ENCODE peak calls at places on chromosomes 6 and 20, in nine cellular contexts. B, L, Z, C, V, P, J, Y and K are unnamed samples.

GRCh38 chr20:13325033-13325432 is 104.0 kb downstream of the ISM1 start:
- DNase-seq in B (peak; percentile 78), L (peak; percentile 34), Z (no peak), C (no peak), V (no peak), P (peak; percentile 23), J (peak; percentile 33), Y (peak; percentile 14), K (no peak)

GRCh38 chr6:140921366-140922226 is 1211.1 kb upstream of the GJE1 start:
- DNase-seq in B (no peak), L (no peak), Z (no peak), C (peak; percentile 10), V (no peak), P (peak; percentile 77), J (peak; percentile 9), Y (peak; percentile 87), K (no peak)

GRCh38 chr6:166725571-166725970 is 98.5 kb upstream of the RPS6KA2 start:
- DNase-seq in B (no peak), L (no peak), Z (no peak), C (no peak), V (no peak), P (no peak), J (no peak), Y (no peak), K (no peak)

GRCh38 chr6:36904096-36904495 is 18.3 kb downstream of the C6orf89 start:
- DNase-seq in B (no peak), L (no peak), Z (no peak), C (no peak), V (no peak), P (no peak), J (no peak), Y (no peak), K (no peak)

GRCh38 chr20:57907131-57908083 is 197.6 kb upstream of the PMEPA1 start:
- DNase-seq in B (no peak), L (no peak), Z (no peak), C (no peak), V (no peak), P (no peak), J (no peak), Y (no peak), K (peak; percentile 48)

GRCh38 chr6:121482751-121483150 is 47.3 kb downstream of the GJA1 start:
- DNase-seq in B (no peak), L (no peak), Z (no peak), C (no peak), V (no peak), P (no peak), J (no peak), Y (no peak), K (no peak)

GRCh38 chr6:110852769-110853168 is 21.8 kb upstream of the AMD1 start:
- DNase-seq in B (no peak), L (no peak), Z (no peak), C (no peak), V (no peak), P (no peak), J (no peak), Y (no peak), K (no peak)

GRCh38 chr20:58636983-58637421 is 14.1 kb upstream of the STX16 start:
- DNase-seq in B (no peak), L (no peak), Z (no peak), C (no peak), V (no peak), P (no peak), J (no peak), Y (no peak), K (peak; percentile 56)

GRCh38 chr20:37984018-37984785 is 49.1 kb downstream of the TTI1 start:
- DNase-seq in B (no peak), L (no peak), Z (no peak), C (no peak), V (no peak), P (no peak), J (no peak), Y (no peak), K (no peak)

GRCh38 chr6:37717836-37718251 is 20.2 kb upstream of the MDGA1 start:
- DNase-seq in B (no peak), L (no peak), Z (no peak), C (no peak), V (no peak), P (no peak), J (no peak), Y (peak; percentile 83), K (no peak)

GRCh38 chr6:127481628-127482027 is 22.4 kb upstream of the KIAA0408 start:
- DNase-seq in B (no peak), L (no peak), Z (no peak), C (no peak), V (no peak), P (peak; percentile 94), J (no peak), Y (peak; percentile 81), K (no peak)

GRCh38 chr6:165825416-165825815 is 162.4 kb upstream of the PDE10A start:
- DNase-seq in B (no peak), L (no peak), Z (no peak), C (no peak), V (no peak), P (no peak), J (no peak), Y (no peak), K (no peak)

GRCh38 chr6:72530152-72530551 is 91.7 kb upstream of the KCNQ5 start:
- DNase-seq in B (no peak), L (no peak), Z (no peak), C (no peak), V (no peak), P (no peak), J (no peak), Y (peak; percentile 53), K (no peak)

GRCh38 chr6:72740135-72740534 is 118.3 kb downstream of the KCNQ5 start:
- DNase-seq in B (no peak), L (no peak), Z (no peak), C (no peak), V (peak; percentile 55), P (no peak), J (no peak), Y (no peak), K (no peak)

GRCh38 chr6:46490425-46491200 is 636 bp downstream of the RCAN2 start:
- DNase-seq in B (peak; percentile 74), L (no peak), Z (no peak), C (no peak), V (peak; percentile 53), P (no peak), J (no peak), Y (no peak), K (peak; percentile 68)

GRCh38 chr6:13395272-13396237 is 67.2 kb upstream of the TBC1D7 start:
- DNase-seq in B (no peak), L (no peak), Z (peak; percentile 58), C (no peak), V (peak; percentile 65), P (peak; percentile 86), J (no peak), Y (peak; percentile 99), K (peak; percentile 85)

GRCh38 chr6:32190946-32191677 is 1.1 kb upstream of the PBX2 start:
- DNase-seq in B (no peak), L (no peak), Z (no peak), C (no peak), V (no peak), P (no peak), J (no peak), Y (no peak), K (no peak)

GRCh38 chr6:120938876-120939231 is 395.4 kb downstream of the TBC1D32 start:
- DNase-seq in B (no peak), L (no peak), Z (no peak), C (no peak), V (peak; percentile 45), P (no peak), J (no peak), Y (no peak), K (no peak)

GRCh38 chr20:32841174-32841573 is 17.5 kb upstream of the EFCAB8 start:
- DNase-seq in B (no peak), L (no peak), Z (no peak), C (no peak), V (no peak), P (no peak), J (no peak), Y (no peak), K (no peak)

GRCh38 chr6:88287696-88288095 is 121.5 kb upstream of the CNR1 start:
- DNase-seq in B (no peak), L (no peak), Z (no peak), C (no peak), V (no peak), P (no peak), J (no peak), Y (no peak), K (no peak)

GRCh38 chr6:156526081-156526480 is 251.1 kb upstream of the ARID1B start:
- DNase-seq in B (no peak), L (no peak), Z (no peak), C (no peak), V (no peak), P (no peak), J (no peak), Y (no peak), K (no peak)

GRCh38 chr6:147651249-147652063 is 143.0 kb downstream of the SAMD5 start:
- DNase-seq in B (no peak), L (no peak), Z (no peak), C (no peak), V (no peak), P (peak; percentile 12), J (no peak), Y (no peak), K (no peak)

GRCh38 chr6:161218222-161218621 is 55.6 kb downstream of the AGPAT4 start:
- DNase-seq in B (no peak), L (no peak), Z (no peak), C (no peak), V (no peak), P (no peak), J (no peak), Y (no peak), K (no peak)

GRCh38 chr6:169864148-169865030 is 113.0 kb downstream of the ERMARD start:
- DNase-seq in B (no peak), L (no peak), Z (no peak), C (no peak), V (no peak), P (no peak), J (no peak), Y (no peak), K (peak; percentile 54)

GRCh38 chr20:3698511-3699436 is 13.6 kb downstream of the SIGLEC1 start:
- DNase-seq in B (no peak), L (no peak), Z (no peak), C (no peak), V (no peak), P (no peak), J (no peak), Y (no peak), K (no peak)

GRCh38 chr6:155026366-155027045 is 31.4 kb downstream of the TIAM2 start:
- DNase-seq in B (no peak), L (no peak), Z (peak; percentile 40), C (no peak), V (no peak), P (peak; percentile 95), J (peak; percentile 74), Y (peak; percentile 85), K (no peak)

GRCh38 chr6:134707342-134707982 is 242.4 kb downstream of the ALDH8A1 start:
- DNase-seq in B (no peak), L (no peak), Z (no peak), C (no peak), V (no peak), P (peak; percentile 26), J (peak; percentile 33), Y (peak; percentile 44), K (no peak)

GRCh38 chr6:33963351-33963750 is 159.5 kb upstream of the MLN start:
- DNase-seq in B (no peak), L (no peak), Z (no peak), C (no peak), V (no peak), P (no peak), J (no peak), Y (no peak), K (peak; percentile 35)

GRCh38 chr6:111888928-111889696 is 15.9 kb upstream of the FYN start:
- DNase-seq in B (peak; percentile 79), L (no peak), Z (no peak), C (no peak), V (no peak), P (no peak), J (no peak), Y (peak; percentile 40), K (no peak)